ENCODE peak calls at places on chromosomes 11 and 22, in eight cellular contexts. One of them, this sample, is unnamed.
A peak's percentile ranks its signal among the peaks of the same experiment; 100 is the strongest.

GRCh38 chr11:3808846-3809623 is 675 bp downstream of the PGAP2 start:
- DNase-seq in activated CD4-positive, alpha-beta T cell treated with anti-CD3 and anti-CD28 coated beads, Interleukin-2, amount 10 ng/mL, durations not matched to agents 7 days and 5 days: peak; percentile 71
- DNase-seq in Right ventricle myocardium superior: no peak
- DNase-seq in CD4-positive, alpha-beta memory T cell: peak; percentile 68
- DNase-seq in choroid plexus epithelial cell: peak; percentile 77
- DNase-seq in stimulated activated CD4-positive, alpha-beta T cell treated with anti-CD3 and anti-CD28 coated beads, Interleukin-12 subunit alpha, Interleukin-12 subunit beta, amount 100 ng/mL, for 4 hours: no peak
- DNase-seq in EL: peak; percentile 50
- DNase-seq in NCI-H69: peak; percentile 86
- DNase-seq in this sample: peak; percentile 61

GRCh38 chr11:132116516-132116915 is 746.1 kb downstream of the NTM start:
- DNase-seq in activated CD4-positive, alpha-beta T cell treated with anti-CD3 and anti-CD28 coated beads, Interleukin-2, amount 10 ng/mL, durations not matched to agents 7 days and 5 days: no peak
- DNase-seq in Right ventricle myocardium superior: no peak
- DNase-seq in CD4-positive, alpha-beta memory T cell: no peak
- DNase-seq in choroid plexus epithelial cell: no peak
- DNase-seq in stimulated activated CD4-positive, alpha-beta T cell treated with anti-CD3 and anti-CD28 coated beads, Interleukin-12 subunit alpha, Interleukin-12 subunit beta, amount 100 ng/mL, for 4 hours: no peak
- DNase-seq in EL: no peak
- DNase-seq in NCI-H69: no peak
- DNase-seq in this sample: no peak

GRCh38 chr11:122686106-122686505 is 30.6 kb downstream of the UBASH3B start:
- DNase-seq in activated CD4-positive, alpha-beta T cell treated with anti-CD3 and anti-CD28 coated beads, Interleukin-2, amount 10 ng/mL, durations not matched to agents 7 days and 5 days: no peak
- DNase-seq in Right ventricle myocardium superior: no peak
- DNase-seq in CD4-positive, alpha-beta memory T cell: no peak
- DNase-seq in choroid plexus epithelial cell: no peak
- DNase-seq in stimulated activated CD4-positive, alpha-beta T cell treated with anti-CD3 and anti-CD28 coated beads, Interleukin-12 subunit alpha, Interleukin-12 subunit beta, amount 100 ng/mL, for 4 hours: no peak
- DNase-seq in EL: no peak
- DNase-seq in NCI-H69: no peak
- DNase-seq in this sample: no peak

GRCh38 chr11:100578966-100579365 is 108.1 kb upstream of the ARHGAP42 start:
- DNase-seq in activated CD4-positive, alpha-beta T cell treated with anti-CD3 and anti-CD28 coated beads, Interleukin-2, amount 10 ng/mL, durations not matched to agents 7 days and 5 days: no peak
- DNase-seq in Right ventricle myocardium superior: no peak
- DNase-seq in CD4-positive, alpha-beta memory T cell: no peak
- DNase-seq in choroid plexus epithelial cell: peak; percentile 62
- DNase-seq in stimulated activated CD4-positive, alpha-beta T cell treated with anti-CD3 and anti-CD28 coated beads, Interleukin-12 subunit alpha, Interleukin-12 subunit beta, amount 100 ng/mL, for 4 hours: no peak
- DNase-seq in EL: peak; percentile 21
- DNase-seq in NCI-H69: no peak
- DNase-seq in this sample: no peak

GRCh38 chr11:1205987-1206331 is 16.9 kb upstream of the MUC5B start:
- DNase-seq in activated CD4-positive, alpha-beta T cell treated with anti-CD3 and anti-CD28 coated beads, Interleukin-2, amount 10 ng/mL, durations not matched to agents 7 days and 5 days: no peak
- DNase-seq in Right ventricle myocardium superior: no peak
- DNase-seq in CD4-positive, alpha-beta memory T cell: no peak
- DNase-seq in choroid plexus epithelial cell: no peak
- DNase-seq in stimulated activated CD4-positive, alpha-beta T cell treated with anti-CD3 and anti-CD28 coated beads, Interleukin-12 subunit alpha, Interleukin-12 subunit beta, amount 100 ng/mL, for 4 hours: no peak
- DNase-seq in EL: no peak
- DNase-seq in NCI-H69: no peak
- DNase-seq in this sample: no peak

GRCh38 chr22:27405672-27406388 is 395.7 kb downstream of the MN1 start:
- DNase-seq in activated CD4-positive, alpha-beta T cell treated with anti-CD3 and anti-CD28 coated beads, Interleukin-2, amount 10 ng/mL, durations not matched to agents 7 days and 5 days: peak; percentile 16
- DNase-seq in Right ventricle myocardium superior: peak; percentile 73
- DNase-seq in CD4-positive, alpha-beta memory T cell: no peak
- DNase-seq in choroid plexus epithelial cell: peak; percentile 60
- DNase-seq in stimulated activated CD4-positive, alpha-beta T cell treated with anti-CD3 and anti-CD28 coated beads, Interleukin-12 subunit alpha, Interleukin-12 subunit beta, amount 100 ng/mL, for 4 hours: peak; percentile 11
- DNase-seq in EL: peak; percentile 53
- DNase-seq in NCI-H69: peak; percentile 32
- DNase-seq in this sample: peak; percentile 61

GRCh38 chr11:120817131-120817530 is 206.8 kb upstream of the TBCEL start:
- DNase-seq in activated CD4-positive, alpha-beta T cell treated with anti-CD3 and anti-CD28 coated beads, Interleukin-2, amount 10 ng/mL, durations not matched to agents 7 days and 5 days: no peak
- DNase-seq in Right ventricle myocardium superior: peak; percentile 57
- DNase-seq in CD4-positive, alpha-beta memory T cell: no peak
- DNase-seq in choroid plexus epithelial cell: no peak
- DNase-seq in stimulated activated CD4-positive, alpha-beta T cell treated with anti-CD3 and anti-CD28 coated beads, Interleukin-12 subunit alpha, Interleukin-12 subunit beta, amount 100 ng/mL, for 4 hours: no peak
- DNase-seq in EL: no peak
- DNase-seq in NCI-H69: no peak
- DNase-seq in this sample: no peak

GRCh38 chr22:36331912-36332622 is 55.7 kb downstream of the MYH9 start:
- DNase-seq in activated CD4-positive, alpha-beta T cell treated with anti-CD3 and anti-CD28 coated beads, Interleukin-2, amount 10 ng/mL, durations not matched to agents 7 days and 5 days: peak; percentile 74
- DNase-seq in Right ventricle myocardium superior: peak; percentile 90
- DNase-seq in CD4-positive, alpha-beta memory T cell: peak; percentile 69
- DNase-seq in choroid plexus epithelial cell: peak; percentile 67
- DNase-seq in stimulated activated CD4-positive, alpha-beta T cell treated with anti-CD3 and anti-CD28 coated beads, Interleukin-12 subunit alpha, Interleukin-12 subunit beta, amount 100 ng/mL, for 4 hours: peak; percentile 40
- DNase-seq in EL: peak; percentile 80
- DNase-seq in NCI-H69: no peak
- DNase-seq in this sample: peak; percentile 24

GRCh38 chr11:120285256-120285655 is 39.8 kb upstream of the TLCD5 start:
- DNase-seq in activated CD4-positive, alpha-beta T cell treated with anti-CD3 and anti-CD28 coated beads, Interleukin-2, amount 10 ng/mL, durations not matched to agents 7 days and 5 days: no peak
- DNase-seq in Right ventricle myocardium superior: no peak
- DNase-seq in CD4-positive, alpha-beta memory T cell: no peak
- DNase-seq in choroid plexus epithelial cell: no peak
- DNase-seq in stimulated activated CD4-positive, alpha-beta T cell treated with anti-CD3 and anti-CD28 coated beads, Interleukin-12 subunit alpha, Interleukin-12 subunit beta, amount 100 ng/mL, for 4 hours: no peak
- DNase-seq in EL: no peak
- DNase-seq in NCI-H69: no peak
- DNase-seq in this sample: no peak

GRCh38 chr11:46141597-46141996 is 20.3 kb upstream of the PHF21A start:
- DNase-seq in activated CD4-positive, alpha-beta T cell treated with anti-CD3 and anti-CD28 coated beads, Interleukin-2, amount 10 ng/mL, durations not matched to agents 7 days and 5 days: no peak
- DNase-seq in Right ventricle myocardium superior: no peak
- DNase-seq in CD4-positive, alpha-beta memory T cell: no peak
- DNase-seq in choroid plexus epithelial cell: no peak
- DNase-seq in stimulated activated CD4-positive, alpha-beta T cell treated with anti-CD3 and anti-CD28 coated beads, Interleukin-12 subunit alpha, Interleukin-12 subunit beta, amount 100 ng/mL, for 4 hours: no peak
- DNase-seq in EL: no peak
- DNase-seq in NCI-H69: no peak
- DNase-seq in this sample: no peak

GRCh38 chr11:3096909-3097395 is 39.7 kb upstream of the CARS1 start:
- DNase-seq in activated CD4-positive, alpha-beta T cell treated with anti-CD3 and anti-CD28 coated beads, Interleukin-2, amount 10 ng/mL, durations not matched to agents 7 days and 5 days: no peak
- DNase-seq in Right ventricle myocardium superior: no peak
- DNase-seq in CD4-positive, alpha-beta memory T cell: no peak
- DNase-seq in choroid plexus epithelial cell: no peak
- DNase-seq in stimulated activated CD4-positive, alpha-beta T cell treated with anti-CD3 and anti-CD28 coated beads, Interleukin-12 subunit alpha, Interleukin-12 subunit beta, amount 100 ng/mL, for 4 hours: no peak
- DNase-seq in EL: no peak
- DNase-seq in NCI-H69: no peak
- DNase-seq in this sample: no peak

GRCh38 chr22:37317698-37318210 is 35.4 kb downstream of the CYTH4 start:
- DNase-seq in activated CD4-positive, alpha-beta T cell treated with anti-CD3 and anti-CD28 coated beads, Interleukin-2, amount 10 ng/mL, durations not matched to agents 7 days and 5 days: no peak
- DNase-seq in Right ventricle myocardium superior: no peak
- DNase-seq in CD4-positive, alpha-beta memory T cell: no peak
- DNase-seq in choroid plexus epithelial cell: no peak
- DNase-seq in stimulated activated CD4-positive, alpha-beta T cell treated with anti-CD3 and anti-CD28 coated beads, Interleukin-12 subunit alpha, Interleukin-12 subunit beta, amount 100 ng/mL, for 4 hours: no peak
- DNase-seq in EL: no peak
- DNase-seq in NCI-H69: no peak
- DNase-seq in this sample: no peak

GRCh38 chr11:112822478-112823274 is 138.5 kb upstream of the NCAM1 start:
- DNase-seq in activated CD4-positive, alpha-beta T cell treated with anti-CD3 and anti-CD28 coated beads, Interleukin-2, amount 10 ng/mL, durations not matched to agents 7 days and 5 days: no peak
- DNase-seq in Right ventricle myocardium superior: no peak
- DNase-seq in CD4-positive, alpha-beta memory T cell: no peak
- DNase-seq in choroid plexus epithelial cell: no peak
- DNase-seq in stimulated activated CD4-positive, alpha-beta T cell treated with anti-CD3 and anti-CD28 coated beads, Interleukin-12 subunit alpha, Interleukin-12 subunit beta, amount 100 ng/mL, for 4 hours: no peak
- DNase-seq in EL: no peak
- DNase-seq in NCI-H69: peak; percentile 95
- DNase-seq in this sample: peak; percentile 95

GRCh38 chr22:22388494-22388893 is 120.0 kb downstream of the ZNF280B start:
- DNase-seq in activated CD4-positive, alpha-beta T cell treated with anti-CD3 and anti-CD28 coated beads, Interleukin-2, amount 10 ng/mL, durations not matched to agents 7 days and 5 days: no peak
- DNase-seq in Right ventricle myocardium superior: no peak
- DNase-seq in CD4-positive, alpha-beta memory T cell: no peak
- DNase-seq in choroid plexus epithelial cell: no peak
- DNase-seq in stimulated activated CD4-positive, alpha-beta T cell treated with anti-CD3 and anti-CD28 coated beads, Interleukin-12 subunit alpha, Interleukin-12 subunit beta, amount 100 ng/mL, for 4 hours: no peak
- DNase-seq in EL: no peak
- DNase-seq in NCI-H69: no peak
- DNase-seq in this sample: no peak

GRCh38 chr11:63920870-63921417 is 4.0 kb upstream of the RCOR2 start:
- DNase-seq in activated CD4-positive, alpha-beta T cell treated with anti-CD3 and anti-CD28 coated beads, Interleukin-2, amount 10 ng/mL, durations not matched to agents 7 days and 5 days: peak; percentile 21
- DNase-seq in Right ventricle myocardium superior: no peak
- DNase-seq in CD4-positive, alpha-beta memory T cell: no peak
- DNase-seq in choroid plexus epithelial cell: no peak
- DNase-seq in stimulated activated CD4-positive, alpha-beta T cell treated with anti-CD3 and anti-CD28 coated beads, Interleukin-12 subunit alpha, Interleukin-12 subunit beta, amount 100 ng/mL, for 4 hours: peak; percentile 42
- DNase-seq in EL: no peak
- DNase-seq in NCI-H69: no peak
- DNase-seq in this sample: no peak

GRCh38 chr22:49052023-49052538 is 775.6 kb downstream of the BRD1 start:
- DNase-seq in activated CD4-positive, alpha-beta T cell treated with anti-CD3 and anti-CD28 coated beads, Interleukin-2, amount 10 ng/mL, durations not matched to agents 7 days and 5 days: peak; percentile 8
- DNase-seq in Right ventricle myocardium superior: no peak
- DNase-seq in CD4-positive, alpha-beta memory T cell: peak; percentile 27
- DNase-seq in choroid plexus epithelial cell: peak; percentile 4
- DNase-seq in stimulated activated CD4-positive, alpha-beta T cell treated with anti-CD3 and anti-CD28 coated beads, Interleukin-12 subunit alpha, Interleukin-12 subunit beta, amount 100 ng/mL, for 4 hours: peak; percentile 15
- DNase-seq in EL: no peak
- DNase-seq in NCI-H69: no peak
- DNase-seq in this sample: no peak

GRCh38 chr22:49765091-49765771 is 62.4 kb downstream of the BRD1 start:
- DNase-seq in activated CD4-positive, alpha-beta T cell treated with anti-CD3 and anti-CD28 coated beads, Interleukin-2, amount 10 ng/mL, durations not matched to agents 7 days and 5 days: peak; percentile 5
- DNase-seq in Right ventricle myocardium superior: no peak
- DNase-seq in CD4-positive, alpha-beta memory T cell: no peak
- DNase-seq in choroid plexus epithelial cell: no peak
- DNase-seq in stimulated activated CD4-positive, alpha-beta T cell treated with anti-CD3 and anti-CD28 coated beads, Interleukin-12 subunit alpha, Interleukin-12 subunit beta, amount 100 ng/mL, for 4 hours: no peak
- DNase-seq in EL: no peak
- DNase-seq in NCI-H69: peak; percentile 63
- DNase-seq in this sample: no peak

GRCh38 chr11:59938718-59939117 is 486 bp downstream of the OOSP1 start:
- DNase-seq in activated CD4-positive, alpha-beta T cell treated with anti-CD3 and anti-CD28 coated beads, Interleukin-2, amount 10 ng/mL, durations not matched to agents 7 days and 5 days: no peak
- DNase-seq in Right ventricle myocardium superior: no peak
- DNase-seq in CD4-positive, alpha-beta memory T cell: no peak
- DNase-seq in choroid plexus epithelial cell: no peak
- DNase-seq in stimulated activated CD4-positive, alpha-beta T cell treated with anti-CD3 and anti-CD28 coated beads, Interleukin-12 subunit alpha, Interleukin-12 subunit beta, amount 100 ng/mL, for 4 hours: no peak
- DNase-seq in EL: no peak
- DNase-seq in NCI-H69: no peak
- DNase-seq in this sample: no peak

GRCh38 chr11:65083134-65083833 is 556 bp downstream of the CDCA5 start:
- DNase-seq in activated CD4-positive, alpha-beta T cell treated with anti-CD3 and anti-CD28 coated beads, Interleukin-2, amount 10 ng/mL, durations not matched to agents 7 days and 5 days: peak; percentile 17
- DNase-seq in Right ventricle myocardium superior: no peak
- DNase-seq in CD4-positive, alpha-beta memory T cell: no peak
- DNase-seq in choroid plexus epithelial cell: no peak
- DNase-seq in stimulated activated CD4-positive, alpha-beta T cell treated with anti-CD3 and anti-CD28 coated beads, Interleukin-12 subunit alpha, Interleukin-12 subunit beta, amount 100 ng/mL, for 4 hours: no peak
- DNase-seq in EL: no peak
- DNase-seq in NCI-H69: no peak
- DNase-seq in this sample: no peak

GRCh38 chr11:8773125-8773524 is 90.5 kb downstream of the RPL27A start:
- DNase-seq in activated CD4-positive, alpha-beta T cell treated with anti-CD3 and anti-CD28 coated beads, Interleukin-2, amount 10 ng/mL, durations not matched to agents 7 days and 5 days: no peak
- DNase-seq in Right ventricle myocardium superior: no peak
- DNase-seq in CD4-positive, alpha-beta memory T cell: no peak
- DNase-seq in choroid plexus epithelial cell: no peak
- DNase-seq in stimulated activated CD4-positive, alpha-beta T cell treated with anti-CD3 and anti-CD28 coated beads, Interleukin-12 subunit alpha, Interleukin-12 subunit beta, amount 100 ng/mL, for 4 hours: no peak
- DNase-seq in EL: no peak
- DNase-seq in NCI-H69: peak; percentile 13
- DNase-seq in this sample: no peak

GRCh38 chr22:35498026-35498425 is 42.6 kb upstream of the RASD2 start:
- DNase-seq in activated CD4-positive, alpha-beta T cell treated with anti-CD3 and anti-CD28 coated beads, Interleukin-2, amount 10 ng/mL, durations not matched to agents 7 days and 5 days: no peak
- DNase-seq in Right ventricle myocardium superior: no peak
- DNase-seq in CD4-positive, alpha-beta memory T cell: no peak
- DNase-seq in choroid plexus epithelial cell: no peak
- DNase-seq in stimulated activated CD4-positive, alpha-beta T cell treated with anti-CD3 and anti-CD28 coated beads, Interleukin-12 subunit alpha, Interleukin-12 subunit beta, amount 100 ng/mL, for 4 hours: no peak
- DNase-seq in EL: no peak
- DNase-seq in NCI-H69: no peak
- DNase-seq in this sample: no peak

This sample was measured in WERI-Rb-1.